ENCODE peak calls at places on chromosomes 6 and 20, in nine cellular contexts. One of them, this sample, is unnamed.

GRCh38 chr6:46781478-46782378 is 11.5 kb upstream of the MEP1A start:
- DNase-seq in HFFc6: peak
- DNase-seq in neural crest cell: peak
- DNase-seq in HL-60: peak
- DNase-seq in astrocyte of the cerebellum: peak
- DNase-seq in HCT116: peak
- DNase-seq in AG09319: peak
- DNase-seq in foreskin fibroblast: peak
- DNase-seq in RWPE2: no peak
- DNase-seq in this sample: peak

GRCh38 chr6:113782641-113783040 is 74.5 kb upstream of the MARCKS start:
- DNase-seq in HFFc6: no peak
- DNase-seq in neural crest cell: no peak
- DNase-seq in HL-60: no peak
- DNase-seq in astrocyte of the cerebellum: no peak
- DNase-seq in HCT116: no peak
- DNase-seq in AG09319: no peak
- DNase-seq in foreskin fibroblast: no peak
- DNase-seq in RWPE2: no peak
- DNase-seq in this sample: no peak

GRCh38 chr6:44010411-44011349 is 116.6 kb downstream of the MRPL14 start:
- DNase-seq in HFFc6: peak
- DNase-seq in neural crest cell: no peak
- DNase-seq in HL-60: peak
- DNase-seq in astrocyte of the cerebellum: peak
- DNase-seq in HCT116: peak
- DNase-seq in AG09319: peak
- DNase-seq in foreskin fibroblast: peak
- DNase-seq in RWPE2: peak
- DNase-seq in this sample: peak

GRCh38 chr20:63972312-63973159 is 2.8 kb upstream of the ZNF512B start:
- DNase-seq in HFFc6: no peak
- DNase-seq in neural crest cell: no peak
- DNase-seq in HL-60: no peak
- DNase-seq in astrocyte of the cerebellum: no peak
- DNase-seq in HCT116: no peak
- DNase-seq in AG09319: no peak
- DNase-seq in foreskin fibroblast: no peak
- DNase-seq in RWPE2: peak
- DNase-seq in this sample: no peak

GRCh38 chr6:113859349-113860164 is 2.4 kb downstream of the MARCKS start:
- DNase-seq in HFFc6: peak
- DNase-seq in neural crest cell: no peak
- DNase-seq in HL-60: no peak
- DNase-seq in astrocyte of the cerebellum: no peak
- DNase-seq in HCT116: no peak
- DNase-seq in AG09319: no peak
- DNase-seq in foreskin fibroblast: peak
- DNase-seq in RWPE2: no peak
- DNase-seq in this sample: peak

GRCh38 chr6:71496018-71496800 is 207.6 kb downstream of the OGFRL1 start:
- DNase-seq in HFFc6: no peak
- DNase-seq in neural crest cell: no peak
- DNase-seq in HL-60: no peak
- DNase-seq in astrocyte of the cerebellum: no peak
- DNase-seq in HCT116: no peak
- DNase-seq in AG09319: no peak
- DNase-seq in foreskin fibroblast: no peak
- DNase-seq in RWPE2: no peak
- DNase-seq in this sample: no peak

GRCh38 chr20:62977613-62978558 is 25.4 kb downstream of the SLC17A9 start:
- DNase-seq in HFFc6: no peak
- DNase-seq in neural crest cell: no peak
- DNase-seq in HL-60: no peak
- DNase-seq in astrocyte of the cerebellum: no peak
- DNase-seq in HCT116: peak
- DNase-seq in AG09319: no peak
- DNase-seq in foreskin fibroblast: no peak
- DNase-seq in RWPE2: no peak
- DNase-seq in this sample: no peak

GRCh38 chr6:119523546-119523945 is 174.0 kb upstream of the MAN1A1 start:
- DNase-seq in HFFc6: no peak
- DNase-seq in neural crest cell: no peak
- DNase-seq in HL-60: no peak
- DNase-seq in astrocyte of the cerebellum: no peak
- DNase-seq in HCT116: no peak
- DNase-seq in AG09319: no peak
- DNase-seq in foreskin fibroblast: no peak
- DNase-seq in RWPE2: no peak
- DNase-seq in this sample: no peak

GRCh38 chr6:105900120-105900937 is 185.8 kb upstream of the PRDM1 start:
- DNase-seq in HFFc6: peak
- DNase-seq in neural crest cell: no peak
- DNase-seq in HL-60: no peak
- DNase-seq in astrocyte of the cerebellum: no peak
- DNase-seq in HCT116: no peak
- DNase-seq in AG09319: peak
- DNase-seq in foreskin fibroblast: peak
- DNase-seq in RWPE2: no peak
- DNase-seq in this sample: peak

GRCh38 chr20:431012-431904 is 23.2 kb downstream of the RBCK1 start:
- DNase-seq in HFFc6: peak
- DNase-seq in neural crest cell: peak
- DNase-seq in HL-60: peak
- DNase-seq in astrocyte of the cerebellum: peak
- DNase-seq in HCT116: peak
- DNase-seq in AG09319: peak
- DNase-seq in foreskin fibroblast: peak
- DNase-seq in RWPE2: peak
- DNase-seq in this sample: peak

GRCh38 chr6:36126553-36127458 is 3.5 kb upstream of the MAPK13 start:
- DNase-seq in HFFc6: peak
- DNase-seq in neural crest cell: no peak
- DNase-seq in HL-60: no peak
- DNase-seq in astrocyte of the cerebellum: no peak
- DNase-seq in HCT116: no peak
- DNase-seq in AG09319: no peak
- DNase-seq in foreskin fibroblast: peak
- DNase-seq in RWPE2: no peak
- DNase-seq in this sample: peak

GRCh38 chr20:47464380-47465101 is 37.1 kb upstream of the NCOA3 start:
- DNase-seq in HFFc6: peak
- DNase-seq in neural crest cell: no peak
- DNase-seq in HL-60: no peak
- DNase-seq in astrocyte of the cerebellum: peak
- DNase-seq in HCT116: peak
- DNase-seq in AG09319: peak
- DNase-seq in foreskin fibroblast: peak
- DNase-seq in RWPE2: peak
- DNase-seq in this sample: peak

GRCh38 chr6:32622545-32623401 is 14.4 kb upstream of the HLA-DQA1 start:
- DNase-seq in HFFc6: peak
- DNase-seq in neural crest cell: peak
- DNase-seq in HL-60: peak
- DNase-seq in astrocyte of the cerebellum: no peak
- DNase-seq in HCT116: no peak
- DNase-seq in AG09319: no peak
- DNase-seq in foreskin fibroblast: no peak
- DNase-seq in RWPE2: no peak
- DNase-seq in this sample: peak

GRCh38 chr6:151690303-151690702 is 117.2 kb upstream of the ESR1 start:
- DNase-seq in HFFc6: no peak
- DNase-seq in neural crest cell: no peak
- DNase-seq in HL-60: no peak
- DNase-seq in astrocyte of the cerebellum: no peak
- DNase-seq in HCT116: no peak
- DNase-seq in AG09319: no peak
- DNase-seq in foreskin fibroblast: no peak
- DNase-seq in RWPE2: no peak
- DNase-seq in this sample: no peak
- TF ChIP-seq CTCF in HFFc6: peak
- TF ChIP-seq CTCF in neural crest cell: no peak
- TF ChIP-seq CTCF in HL-60: no peak
- TF ChIP-seq CTCF in astrocyte of the cerebellum: no peak
- TF ChIP-seq CTCF in HCT116: no peak
- TF ChIP-seq CTCF in AG09319: no peak
- TF ChIP-seq CTCF in foreskin fibroblast: no peak
- TF ChIP-seq CTCF in RWPE2: peak
- TF ChIP-seq CTCF in this sample: no peak

GRCh38 chr20:10316582-10316981 is 98.0 kb downstream of the SNAP25 start:
- DNase-seq in HFFc6: no peak
- DNase-seq in neural crest cell: no peak
- DNase-seq in HL-60: peak
- DNase-seq in astrocyte of the cerebellum: no peak
- DNase-seq in HCT116: peak
- DNase-seq in AG09319: no peak
- DNase-seq in foreskin fibroblast: no peak
- DNase-seq in RWPE2: no peak
- DNase-seq in this sample: peak
- TF ChIP-seq CTCF in HFFc6: peak
- TF ChIP-seq CTCF in neural crest cell: peak
- TF ChIP-seq CTCF in HL-60: no peak
- TF ChIP-seq CTCF in astrocyte of the cerebellum: no peak
- TF ChIP-seq CTCF in HCT116: peak
- TF ChIP-seq CTCF in AG09319: no peak
- TF ChIP-seq CTCF in foreskin fibroblast: no peak
- TF ChIP-seq CTCF in RWPE2: peak
- TF ChIP-seq CTCF in this sample: peak

DNA sequence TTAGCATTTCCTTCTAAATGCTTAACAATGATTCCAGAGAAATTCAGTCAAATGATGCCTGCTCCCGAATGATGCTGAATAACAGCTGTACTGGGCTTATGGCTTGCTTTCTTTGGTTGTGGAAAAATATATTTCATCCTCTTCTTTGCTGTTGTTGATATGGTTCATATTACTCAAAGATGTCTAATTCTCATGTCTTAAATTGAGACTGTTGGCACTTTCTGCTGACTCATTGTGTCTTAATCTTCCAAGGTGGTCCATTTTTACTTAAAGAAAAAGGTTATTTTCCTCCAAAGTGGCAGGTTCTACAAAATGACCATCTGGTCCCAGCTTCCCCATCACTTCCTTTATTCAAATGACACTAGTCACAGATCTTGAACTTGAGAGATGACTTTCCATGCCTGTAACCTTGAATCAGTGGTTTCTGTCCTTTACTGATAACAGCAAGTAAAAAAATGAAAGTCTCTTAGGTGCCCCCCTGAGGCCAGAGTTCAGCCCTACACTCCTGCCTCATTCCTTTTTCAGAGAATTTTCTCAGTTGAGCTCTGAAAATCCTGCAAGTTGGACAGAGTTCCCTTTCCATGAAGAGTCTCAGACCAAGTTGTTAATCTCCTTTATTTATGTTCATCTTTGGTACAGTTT is 6.9 kb downstream of the SNAP25 start:
- DNase-seq in HFFc6: no peak
- DNase-seq in neural crest cell: no peak
- DNase-seq in HL-60: no peak
- DNase-seq in astrocyte of the cerebellum: no peak
- DNase-seq in HCT116: no peak
- DNase-seq in AG09319: no peak
- DNase-seq in foreskin fibroblast: no peak
- DNase-seq in RWPE2: no peak
- DNase-seq in this sample: no peak
- TF ChIP-seq CTCF in HFFc6: peak
- TF ChIP-seq CTCF in neural crest cell: peak
- TF ChIP-seq CTCF in HL-60: peak
- TF ChIP-seq CTCF in astrocyte of the cerebellum: peak
- TF ChIP-seq CTCF in HCT116: no peak
- TF ChIP-seq CTCF in AG09319: peak
- TF ChIP-seq CTCF in foreskin fibroblast: peak
- TF ChIP-seq CTCF in RWPE2: peak
- TF ChIP-seq CTCF in this sample: peak

DNA sequence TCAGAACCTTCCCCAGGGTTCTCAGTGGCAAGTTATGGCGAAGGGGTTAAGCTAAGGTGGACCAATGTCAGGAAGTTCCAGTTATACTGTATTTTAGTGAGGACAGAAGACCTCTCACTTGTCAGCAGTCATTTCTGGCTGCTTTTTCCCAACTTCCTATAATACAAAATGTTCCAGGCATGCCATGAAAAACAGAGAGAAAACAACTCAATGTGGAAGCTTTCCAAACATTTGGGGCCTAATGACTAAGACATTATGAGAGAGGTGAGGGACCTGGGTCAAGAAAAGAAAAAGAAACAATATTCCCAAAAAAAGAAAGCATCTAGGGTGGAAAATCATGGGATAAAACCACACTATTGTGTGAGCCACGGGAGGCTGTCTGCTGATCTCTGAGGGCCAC is 99.9 kb upstream of the MAP3K4 start:
- DNase-seq in HFFc6: no peak
- DNase-seq in neural crest cell: no peak
- DNase-seq in HL-60: no peak
- DNase-seq in astrocyte of the cerebellum: no peak
- DNase-seq in HCT116: no peak
- DNase-seq in AG09319: no peak
- DNase-seq in foreskin fibroblast: no peak
- DNase-seq in RWPE2: no peak
- DNase-seq in this sample: no peak
- TF ChIP-seq CTCF in HFFc6: no peak
- TF ChIP-seq CTCF in neural crest cell: no peak
- TF ChIP-seq CTCF in HL-60: no peak
- TF ChIP-seq CTCF in astrocyte of the cerebellum: no peak
- TF ChIP-seq CTCF in HCT116: no peak
- TF ChIP-seq CTCF in AG09319: no peak
- TF ChIP-seq CTCF in foreskin fibroblast: no peak
- TF ChIP-seq CTCF in RWPE2: no peak
- TF ChIP-seq CTCF in this sample: no peak

GRCh38 chr20:18304618-18305017 is 16.3 kb downstream of the ZNF133 start:
- DNase-seq in HFFc6: no peak
- DNase-seq in neural crest cell: no peak
- DNase-seq in HL-60: no peak
- DNase-seq in astrocyte of the cerebellum: no peak
- DNase-seq in HCT116: no peak
- DNase-seq in AG09319: no peak
- DNase-seq in foreskin fibroblast: no peak
- DNase-seq in RWPE2: no peak
- DNase-seq in this sample: no peak
- TF ChIP-seq CTCF in HFFc6: peak
- TF ChIP-seq CTCF in neural crest cell: peak
- TF ChIP-seq CTCF in HL-60: no peak
- TF ChIP-seq CTCF in astrocyte of the cerebellum: no peak
- TF ChIP-seq CTCF in HCT116: peak
- TF ChIP-seq CTCF in AG09319: no peak
- TF ChIP-seq CTCF in foreskin fibroblast: no peak
- TF ChIP-seq CTCF in RWPE2: peak
- TF ChIP-seq CTCF in this sample: peak

This sample was measured in WERI-Rb-1.